ENCODE peak calls at places on chromosomes 3 and 15, in six cellular contexts. U is WERI-Rb-1, P is bronchial epithelial cell, N is DMS53, M is esophagus squamous epithelium, V is heart right ventricle. F is an unnamed sample.

GRCh38 chr3:40827942-40828688 is 303.4 kb downstream of the ZNF621 start:
- DNase-seq in U (no peak), P (peak; percentile 66), N (no peak), M (no peak), V (peak; percentile 61), F (no peak)

GRCh38 chr3:4938583-4938982 is 40.7 kb upstream of the BHLHE40 start:
- DNase-seq in U (no peak), P (no peak), N (no peak), M (no peak), V (no peak), F (no peak)

GRCh38 chr15:48946088-48946839 is 17.5 kb downstream of the SHC4 start:
- DNase-seq in U (no peak), P (peak; percentile 96), N (peak; percentile 25), M (no peak), V (no peak), F (no peak)

GRCh38 chr3:196942915-196943277 is 568 bp upstream of the NCBP2 start:
- DNase-seq in U (no peak), P (peak; percentile 30), N (peak; percentile 54), M (no peak), V (no peak), F (no peak)

GRCh38 chr3:64873400-64873799 is 185.6 kb upstream of the ADAMTS9 start:
- DNase-seq in U (no peak), P (peak; percentile 4), N (peak; percentile 0), M (no peak), V (no peak), F (no peak)

GRCh38 chr3:187982149-187982548 is 171.8 kb upstream of the LPP start:
- DNase-seq in U (no peak), P (no peak), N (no peak), M (no peak), V (no peak), F (no peak)

GRCh38 chr3:158679547-158680000 is 7.1 kb upstream of the LXN start:
- DNase-seq in U (no peak), P (peak; percentile 36), N (peak; percentile 31), M (no peak), V (no peak), F (no peak)

GRCh38 chr3:43378066-43378935 is 92.0 kb downstream of the SNRK start:
- DNase-seq in U (peak; percentile 59), P (peak; percentile 50), N (peak; percentile 27), M (no peak), V (no peak), F (no peak)

GRCh38 chr3:170999737-171000242 is 26.7 kb downstream of the SLC2A2 start:
- DNase-seq in U (no peak), P (peak; percentile 94), N (peak; percentile 32), M (no peak), V (no peak), F (no peak)

GRCh38 chr15:89003865-89004725 is 84.2 kb upstream of the ABHD2 start:
- DNase-seq in U (peak; percentile 72), P (peak; percentile 22), N (peak; percentile 16), M (no peak), V (peak; percentile 44), F (no peak)

GRCh38 chr15:80308002-80308401 is 56.0 kb upstream of the CTXND1 start:
- DNase-seq in U (peak; percentile 32), P (no peak), N (no peak), M (no peak), V (no peak), F (no peak)

GRCh38 chr3:60250210-60250609 is 1001.0 kb downstream of the FHIT start:
- DNase-seq in U (no peak), P (no peak), N (no peak), M (no peak), V (no peak), F (no peak)

GRCh38 chr3:27658741-27659140 is 63.4 kb downstream of the EOMES start:
- DNase-seq in U (no peak), P (no peak), N (no peak), M (no peak), V (no peak), F (no peak)

GRCh38 chr15:76181705-76182107 is 121.9 kb downstream of the TMEM266 start:
- DNase-seq in U (no peak), P (no peak), N (no peak), M (no peak), V (no peak), F (no peak)

GRCh38 chr3:107838196-107838595 is 252.6 kb downstream of the CD47 start:
- DNase-seq in U (no peak), P (no peak), N (no peak), M (no peak), V (no peak), F (no peak)

GRCh38 chr15:78216276-78217229 is 17.8 kb downstream of the ACSBG1 start:
- DNase-seq in U (no peak), P (peak; percentile 81), N (peak; percentile 10), M (no peak), V (peak; percentile 87), F (no peak)

GRCh38 chr3:60322334-60322856 is 928.9 kb downstream of the FHIT start:
- DNase-seq in U (no peak), P (no peak), N (no peak), M (no peak), V (no peak), F (no peak)

GRCh38 chr15:87866961-87867360 is 389.6 kb downstream of the NTRK3 start:
- DNase-seq in U (no peak), P (no peak), N (no peak), M (no peak), V (no peak), F (no peak)

GRCh38 chr15:26210980-26211379 is 347.9 kb upstream of the ATP10A start:
- DNase-seq in U (no peak), P (no peak), N (no peak), M (no peak), V (no peak), F (no peak)

GRCh38 chr3:100033184-100033583 is 81.1 kb downstream of the FILIP1L start:
- DNase-seq in U (no peak), P (peak; percentile 88), N (no peak), M (no peak), V (no peak), F (no peak)

GRCh38 chr15:50636146-50636545 is 50.5 kb downstream of the TRPM7 start:
- DNase-seq in U (no peak), P (no peak), N (no peak), M (no peak), V (no peak), F (no peak)

GRCh38 chr15:64596701-64597468 is 136.5 kb downstream of the ZNF609 start:
- DNase-seq in U (peak; percentile 49), P (no peak), N (peak; percentile 58), M (no peak), V (peak; percentile 12), F (peak; percentile 31)

GRCh38 chr3:131361464-131362421 is 19.8 kb upstream of the NUDT16 start:
- DNase-seq in U (no peak), P (peak; percentile 81), N (peak; percentile 97), M (peak; percentile 14), V (peak; percentile 80), F (no peak)

GRCh38 chr15:97171556-97171955 is 788.9 kb upstream of the ARRDC4 start:
- DNase-seq in U (no peak), P (no peak), N (no peak), M (no peak), V (no peak), F (no peak)

GRCh38 chr15:67542462-67543347 is at the start of gene MAP2K5:
- DNase-seq in U (peak; percentile 86), P (peak; percentile 33), N (peak; percentile 83), M (peak; percentile 10), V (peak; percentile 90), F (peak; percentile 4)

GRCh38 chr15:57969355-57969754 is 96.2 kb downstream of the ALDH1A2 start:
- DNase-seq in U (no peak), P (peak; percentile 42), N (peak; percentile 50), M (no peak), V (no peak), F (no peak)

GRCh38 chr3:83002869-83003445 is 1241.5 kb upstream of the GBE1 start:
- DNase-seq in U (no peak), P (no peak), N (peak; percentile 29), M (no peak), V (no peak), F (no peak)

GRCh38 chr3:81216192-81216591 is 545.3 kb downstream of the GBE1 start:
- DNase-seq in U (no peak), P (peak; percentile 77), N (no peak), M (no peak), V (no peak), F (no peak)

F was measured in NCI-H1694.